ENCODE peak calls at places on chromosomes 13 and 19, in five cellular contexts. S, M, J, N and U are unnamed samples.

GRCh38 chr19:53849237-53849676 is 18.4 kb upstream of the MYADM start:
- DNase-seq in S (no peak), M (peak; percentile 49), J (no peak), N (no peak), U (peak; percentile 35)

GRCh38 chr13:109784590-109785140 is 1.7 kb downstream of the IRS2 start:
- DNase-seq in S (peak; percentile 93), J (peak; percentile 92), N (peak; percentile 79), M (peak; percentile 71), U (peak; percentile 99)

GRCh38 chr19:33683881-33684549 is 62.3 kb downstream of the CHST8 start:
- DNase-seq in N (peak; percentile 91), M (peak; percentile 46), J (peak; percentile 86), S (peak; percentile 94), U (peak; percentile 95)

GRCh38 chr13:106570354-106570822 is 2.5 kb upstream of the ARGLU1 start:
- DNase-seq in S (peak; percentile 87), M (no peak), J (peak; percentile 83), N (peak; percentile 95), U (peak; percentile 91)

GRCh38 chr13:98478134-98479129 is 98.5 kb downstream of the STK24 start:
- DNase-seq in M (peak; percentile 26), J (no peak), N (peak; percentile 74), S (peak; percentile 93), U (peak; percentile 91)

GRCh38 chr13:72121466-72121865 is 254.5 kb upstream of the DACH1 start:
- DNase-seq in M (no peak), S (peak; percentile 90), N (peak; percentile 45), J (no peak), U (no peak)

GRCh38 chr13:93368296-93368695 is 141.7 kb downstream of the GPC6 start:
- DNase-seq in S (no peak), M (no peak), N (no peak), J (no peak), U (no peak)

GRCh38 chr19:2043269-2043641 is 7.8 kb downstream of the MKNK2 start:
- DNase-seq in M (no peak), N (no peak), S (peak; percentile 5), J (peak; percentile 5), U (peak; percentile 73)

GRCh38 chr13:94656766-94657165 is 55.1 kb downstream of the GPR180 start:
- DNase-seq in J (peak; percentile 23), M (peak; percentile 76), S (no peak), N (peak; percentile 6), U (peak; percentile 54)

GRCh38 chr13:33208290-33208990 is 77.1 kb downstream of the STARD13 start:
- DNase-seq in S (no peak), N (no peak), M (no peak), J (peak; percentile 34), U (no peak)

GRCh38 chr19:39206122-39206521 is 2.1 kb upstream of the SYCN start:
- DNase-seq in M (no peak), J (no peak), N (no peak), S (no peak), U (peak; percentile 39)

GRCh38 chr19:3250675-3251074 is 26.2 kb downstream of the CELF5 start:
- DNase-seq in M (peak; percentile 38), J (no peak), S (no peak), N (peak; percentile 62), U (peak; percentile 69)

GRCh38 chr13:69565334-69565733 is 542.3 kb upstream of the ATXN8OS start:
- DNase-seq in S (peak; percentile 56), J (peak; percentile 32), N (peak; percentile 80), M (peak; percentile 55), U (no peak)

GRCh38 chr19:45091031-45091918 is 1.7 kb upstream of the PPP1R37 start:
- DNase-seq in N (peak; percentile 100), M (peak; percentile 97), S (peak; percentile 100), J (peak; percentile 99), U (peak; percentile 99)

GRCh38 chr19:15643387-15643786 is 2.7 kb downstream of the CYP4F3 start:
- DNase-seq in M (no peak), S (no peak), J (no peak), N (no peak), U (no peak)

GRCh38 chr19:54418030-54418929 is 3.0 kb downstream of the TTYH1 start:
- DNase-seq in J (no peak), S (peak; percentile 45), N (peak; percentile 43), M (no peak), U (peak; percentile 95)

GRCh38 chr19:8127311-8127710 is 22.1 kb downstream of the FBN3 start:
- DNase-seq in S (no peak), J (no peak), N (no peak), M (no peak), U (peak; percentile 39)

GRCh38 chr19:43774103-43774939 is 6.5 kb downstream of the KCNN4 start:
- DNase-seq in S (peak; percentile 85), J (peak; percentile 86), N (peak; percentile 91), M (no peak), U (peak; percentile 90)

GRCh38 chr19:32677657-32678056 is 2.0 kb downstream of the RGS9BP start:
- DNase-seq in M (no peak), N (peak; percentile 54), S (peak; percentile 96), J (peak; percentile 75), U (no peak)

GRCh38 chr19:6738726-6739389 is 622 bp upstream of the TRIP10 start:
- DNase-seq in J (peak; percentile 81), S (peak; percentile 51), N (peak; percentile 67), M (no peak), U (no peak)

GRCh38 chr13:30905932-30906383 is at the start of gene MEDAG:
- DNase-seq in N (no peak), J (no peak), M (no peak), S (no peak), U (peak; percentile 93)

GRCh38 chr13:99619207-99619606 is 117.9 kb downstream of the TM9SF2 start:
- DNase-seq in S (no peak), J (no peak), N (no peak), M (no peak), U (no peak)

GRCh38 chr19:11261902-11262839 is at the start of gene DOCK6:
- DNase-seq in J (peak; percentile 76), M (peak; percentile 32), N (peak; percentile 71), S (peak; percentile 80), U (peak; percentile 94)

GRCh38 chr19:45878043-45878794 is 7.7 kb downstream of the IRF2BP1 start:
- DNase-seq in N (no peak), J (peak; percentile 71), S (no peak), M (peak; percentile 12), U (peak; percentile 71)

GRCh38 chr13:110447058-110447511 is 114.4 kb downstream of the RAB20 start:
- DNase-seq in N (no peak), S (no peak), M (no peak), J (no peak), U (no peak)

GRCh38 chr19:14149509-14149994 is 13.2 kb upstream of the ASF1B start:
- DNase-seq in S (no peak), M (no peak), N (peak; percentile 28), J (peak; percentile 72), U (peak; percentile 93)

GRCh38 chr13:35818577-35819165 is 312.5 kb downstream of the DCLK1 start:
- DNase-seq in J (peak; percentile 62), S (peak; percentile 58), N (peak; percentile 63), M (peak; percentile 44), U (peak; percentile 62)

GRCh38 chr13:86633346-86633745 is 834.1 kb upstream of the SLITRK6 start:
- DNase-seq in M (no peak), N (no peak), S (no peak), J (no peak), U (no peak)

GRCh38 chr13:99923877-99924582 is 47.5 kb downstream of the ZIC5 start:
- DNase-seq in S (no peak), M (no peak), N (no peak), J (no peak), U (no peak)

GRCh38 chr13:113852536-113853517 is 11.0 kb downstream of the GAS6 start:
- DNase-seq in S (no peak), N (no peak), J (no peak), M (no peak), U (peak; percentile 60)

GRCh38 chr13:43769552-43769951 is 17.2 kb downstream of the ENOX1 start:
- DNase-seq in J (no peak), S (no peak), M (no peak), N (no peak), U (no peak)

GRCh38 chr13:113853518-113854237 is 10.2 kb downstream of the GAS6 start:
- DNase-seq in S (no peak), M (no peak), J (no peak), N (no peak), U (peak; percentile 62)

GRCh38 chr13:107373551-107373950 is 805.6 kb upstream of the ARGLU1 start:
- DNase-seq in S (peak; percentile 56), N (peak; percentile 69), M (peak; percentile 75), J (peak; percentile 53), U (peak; percentile 78)

DNA sequence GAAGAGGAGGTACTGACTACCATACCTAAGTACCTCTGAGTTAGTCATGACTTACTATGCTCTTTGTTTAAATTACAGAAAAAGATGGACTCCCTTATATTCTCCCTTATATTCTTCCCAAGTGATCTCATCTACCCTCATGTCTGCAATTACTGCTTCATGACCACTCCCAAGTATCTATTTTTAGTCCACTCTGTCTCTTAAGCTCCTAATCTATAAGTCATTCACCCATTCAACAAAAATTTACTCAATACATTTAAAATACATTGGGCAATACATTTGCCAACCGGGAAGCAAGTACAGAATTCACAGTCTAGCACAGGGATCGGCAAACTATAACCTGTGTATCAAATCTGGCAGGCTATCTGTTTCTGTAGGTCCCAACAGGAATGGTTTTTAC is 42.6 kb downstream of the KPNA3 start:
- DNase-seq in J (no peak), M (no peak), N (no peak), S (no peak), U (no peak)
- H3K79me2 ChIP-seq in J (peaks cover 91% of the 10 kb centered on the region), M (peaks cover 59% of the 10 kb centered on the region), N (peaks cover 75% of the 10 kb centered on the region), S (peaks cover 65% of the 10 kb centered on the region), U (peaks cover 68% of the 10 kb centered on the region)

GRCh38 chr19:29122185-29122584 is 90.8 kb downstream of the UQCRFS1 start:
- DNase-seq in M (no peak), J (no peak), S (no peak), N (no peak), U (no peak)
- H3K4me1 ChIP-seq in M (no peaks in the 10 kb centered on the region), J (no peaks in the 10 kb centered on the region), S (no peaks in the 10 kb centered on the region), N (no peaks in the 10 kb centered on the region), U (no peaks in the 10 kb centered on the region)

GRCh38 chr13:27854606-27855005 is 62.3 kb downstream of the GSX1 start:
- DNase-seq in S (no peak), J (no peak), M (no peak), N (no peak), U (peak; percentile 48)

GRCh38 chr13:27852491-27852890 is 60.2 kb downstream of the GSX1 start:
- DNase-seq in N (no peak), M (no peak), J (no peak), S (no peak), U (no peak)

GRCh38 chr13:27853871-27854270 is 61.6 kb downstream of the GSX1 start:
- DNase-seq in J (no peak), N (no peak), S (no peak), M (no peak), U (peak; percentile 90)

GRCh38 chr13:27851481-27851880 is 59.2 kb downstream of the GSX1 start:
- DNase-seq in M (no peak), N (no peak), S (no peak), J (no peak), U (no peak)

GRCh38 chr13:27853345-27853744 is 61.1 kb downstream of the GSX1 start:
- DNase-seq in N (no peak), M (no peak), J (no peak), S (no peak), U (no peak)
- H3K4me3 ChIP-seq in N (no peak overlapping the region), M (no peak overlapping the region), J (no peak overlapping the region), S (no peak overlapping the region), U (no peak overlapping the region)

GRCh38 chr13:58032676-58033440 is 401.3 kb downstream of the PCDH17 start:
- DNase-seq in S (no peak), J (no peak), N (no peak), M (no peak), U (no peak)
- H3K79me2 ChIP-seq in S (no peaks in the 10 kb centered on the region), J (no peaks in the 10 kb centered on the region), N (no peaks in the 10 kb centered on the region), M (no peaks in the 10 kb centered on the region), U (no peaks in the 10 kb centered on the region)